ENCODE peak calls at places on chromosomes 3 and 15, in four cellular contexts. One of them, this sample, is unnamed.

GRCh38 chr3:74631771-74632170 is 17.3 kb upstream of the CNTN3 start:
- DNase-seq in GM12878: no peak
- DNase-seq in HL-60: no peak
- DNase-seq in K562: no peak
- DNase-seq in this sample: no peak

GRCh38 chr3:116777181-116777840 is 67.7 kb downstream of the TUSC7 start:
- DNase-seq in GM12878: no peak
- DNase-seq in HL-60: no peak
- DNase-seq in K562: no peak
- DNase-seq in this sample: no peak

GRCh38 chr3:122498152-122498551 is 16.6 kb downstream of the KPNA1 start:
- DNase-seq in GM12878: no peak
- DNase-seq in HL-60: no peak
- DNase-seq in K562: no peak
- DNase-seq in this sample: no peak

GRCh38 chr3:139655880-139656279 is 21.9 kb downstream of the NMNAT3 start:
- DNase-seq in GM12878: no peak
- DNase-seq in HL-60: no peak
- DNase-seq in K562: no peak
- DNase-seq in this sample: no peak

GRCh38 chr3:161153480-161153879 is 48.3 kb upstream of the B3GALNT1 start:
- DNase-seq in GM12878: no peak
- DNase-seq in HL-60: no peak
- DNase-seq in K562: no peak
- DNase-seq in this sample: no peak

GRCh38 chr3:104787306-104787705 is 579.4 kb upstream of the ALCAM start:
- DNase-seq in GM12878: no peak
- DNase-seq in HL-60: no peak
- DNase-seq in K562: no peak
- DNase-seq in this sample: no peak

GRCh38 chr15:41495736-41496599 is 2.3 kb downstream of the ITPKA start:
- DNase-seq in GM12878: no peak
- DNase-seq in HL-60: no peak
- DNase-seq in K562: peak; percentile 65
- DNase-seq in this sample: no peak

GRCh38 chr3:55337641-55338174 is 149.4 kb downstream of the WNT5A start:
- DNase-seq in GM12878: no peak
- DNase-seq in HL-60: no peak
- DNase-seq in K562: no peak
- DNase-seq in this sample: no peak

GRCh38 chr15:90351479-90352108 is 490 bp upstream of the ZNF774 start:
- DNase-seq in GM12878: no peak
- DNase-seq in HL-60: no peak
- DNase-seq in K562: peak; percentile 21
- DNase-seq in this sample: no peak

GRCh38 chr3:3783155-3783554 is 16.1 kb upstream of the LRRN1 start:
- DNase-seq in GM12878: no peak
- DNase-seq in HL-60: no peak
- DNase-seq in K562: no peak
- DNase-seq in this sample: no peak

GRCh38 chr15:96851613-96852012 is 521.1 kb downstream of the NR2F2 start:
- DNase-seq in GM12878: no peak
- DNase-seq in HL-60: no peak
- DNase-seq in K562: no peak
- DNase-seq in this sample: no peak

GRCh38 chr3:159669024-159669476 is 319.6 kb upstream of the IL12A start:
- DNase-seq in GM12878: no peak
- DNase-seq in HL-60: no peak
- DNase-seq in K562: no peak
- DNase-seq in this sample: no peak

GRCh38 chr15:77059761-77060345 is 11.1 kb downstream of the TSPAN3 start:
- DNase-seq in GM12878: peak; percentile 34
- DNase-seq in HL-60: no peak
- DNase-seq in K562: no peak
- DNase-seq in this sample: no peak

GRCh38 chr3:47017504-47018268 is 38.2 kb downstream of the NBEAL2 start:
- DNase-seq in GM12878: no peak
- DNase-seq in HL-60: no peak
- DNase-seq in K562: no peak
- DNase-seq in this sample: no peak

GRCh38 chr15:61780278-61780677 is 280.0 kb downstream of the VPS13C start:
- DNase-seq in GM12878: no peak
- DNase-seq in HL-60: no peak
- DNase-seq in K562: no peak
- DNase-seq in this sample: no peak

GRCh38 chr15:67543348-67543718 is 830 bp downstream of the MAP2K5 start:
- DNase-seq in GM12878: no peak
- DNase-seq in HL-60: no peak
- DNase-seq in K562: no peak
- DNase-seq in this sample: no peak

GRCh38 chr3:143998266-143998665 is 26.6 kb downstream of the DIPK2A start:
- DNase-seq in GM12878: no peak
- DNase-seq in HL-60: peak; percentile 72
- DNase-seq in K562: no peak
- DNase-seq in this sample: no peak

GRCh38 chr3:58062469-58062868 is 54.2 kb downstream of the FLNB start:
- DNase-seq in GM12878: no peak
- DNase-seq in HL-60: no peak
- DNase-seq in K562: no peak
- DNase-seq in this sample: no peak

GRCh38 chr3:59074764-59075163 is 24.9 kb upstream of the CFAP20DC start:
- DNase-seq in GM12878: no peak
- DNase-seq in HL-60: no peak
- DNase-seq in K562: no peak
- DNase-seq in this sample: no peak

GRCh38 chr15:88704791-88705768 is 66.3 kb downstream of the ISG20 start:
- DNase-seq in GM12878: no peak
- DNase-seq in HL-60: no peak
- DNase-seq in K562: no peak
- DNase-seq in this sample: no peak

GRCh38 chr3:85077018-85077417 is 118.2 kb downstream of the CADM2 start:
- DNase-seq in GM12878: no peak
- DNase-seq in HL-60: no peak
- DNase-seq in K562: no peak
- DNase-seq in this sample: no peak

GRCh38 chr3:19146685-19147650 is 1.3 kb upstream of the KCNH8 start:
- DNase-seq in GM12878: no peak
- DNase-seq in HL-60: peak; percentile 6
- DNase-seq in K562: peak; percentile 60
- DNase-seq in this sample: peak; percentile 42

GRCh38 chr3:151460774-151461450 is at the start of gene IGSF10:
- DNase-seq in GM12878: no peak
- DNase-seq in HL-60: no peak
- DNase-seq in K562: no peak
- DNase-seq in this sample: no peak

GRCh38 chr3:111636506-111636905 is 41.4 kb upstream of the ZBED2 start:
- DNase-seq in GM12878: no peak
- DNase-seq in HL-60: no peak
- DNase-seq in K562: no peak
- DNase-seq in this sample: no peak

GRCh38 chr15:67941643-67942315 is 101.9 kb upstream of the RNU6-1 start:
- DNase-seq in GM12878: no peak
- DNase-seq in HL-60: no peak
- DNase-seq in K562: no peak
- DNase-seq in this sample: no peak

GRCh38 chr15:99153026-99153535 is 48.2 kb downstream of the SYNM start:
- DNase-seq in GM12878: no peak
- DNase-seq in HL-60: no peak
- DNase-seq in K562: no peak
- DNase-seq in this sample: no peak

GRCh38 chr3:46659285-46659684 is 34.2 kb downstream of the ALS2CL start:
- DNase-seq in GM12878: no peak
- DNase-seq in HL-60: no peak
- DNase-seq in K562: peak; percentile 6
- DNase-seq in this sample: no peak

GRCh38 chr3:196951371-196951770 is 9.0 kb upstream of the NCBP2 start:
- DNase-seq in GM12878: no peak
- DNase-seq in HL-60: no peak
- DNase-seq in K562: no peak
- DNase-seq in this sample: no peak

GRCh38 chr15:92020765-92021164 is 167.3 kb downstream of the SLCO3A1 start:
- DNase-seq in GM12878: no peak
- DNase-seq in HL-60: no peak
- DNase-seq in K562: no peak
- DNase-seq in this sample: no peak

GRCh38 chr3:189267981-189268613 is 96.3 kb downstream of the TPRG1 start:
- DNase-seq in GM12878: no peak
- DNase-seq in HL-60: no peak
- DNase-seq in K562: no peak
- DNase-seq in this sample: no peak

GRCh38 chr3:151697496-151697895 is 36.2 kb upstream of the AADACL2 start:
- DNase-seq in GM12878: no peak
- DNase-seq in HL-60: no peak
- DNase-seq in K562: no peak
- DNase-seq in this sample: no peak

DNA sequence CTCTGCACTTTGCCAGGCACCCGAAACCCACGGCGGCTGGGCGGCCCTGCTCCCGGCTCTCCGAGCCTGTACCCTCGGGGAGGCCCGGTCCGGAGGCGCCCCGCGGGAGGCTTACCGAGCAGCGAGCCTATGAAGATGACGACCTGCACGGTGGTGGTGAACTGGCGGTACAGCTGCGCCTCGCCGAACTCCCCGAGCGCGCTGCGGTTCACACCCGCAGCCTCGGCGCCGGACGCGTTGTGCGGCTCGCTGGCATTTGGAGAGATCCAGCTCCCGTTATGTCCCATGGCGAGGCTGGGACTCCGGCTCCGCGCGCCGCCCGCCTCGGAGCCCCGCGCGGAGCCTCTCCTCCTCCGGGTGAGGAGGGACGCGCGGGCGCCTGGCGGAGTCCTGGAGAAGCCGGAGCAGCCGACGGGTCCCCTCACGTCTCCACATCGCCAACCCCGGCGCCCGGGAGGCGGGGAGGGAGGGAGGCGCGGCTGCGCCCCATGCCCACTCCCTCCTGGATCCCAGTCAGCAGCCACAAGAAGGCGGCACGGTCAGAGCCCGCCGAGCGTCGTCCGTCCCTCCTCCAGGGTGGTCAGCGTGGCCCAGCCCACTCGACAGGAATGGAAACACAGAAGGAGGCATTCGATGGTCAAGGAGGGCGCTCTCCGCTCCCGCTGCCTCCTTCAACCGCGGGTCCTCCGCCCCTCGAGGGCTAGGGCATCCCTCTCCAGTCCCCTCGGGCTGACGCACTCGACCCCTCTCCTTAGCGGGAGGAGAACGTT is at the start of gene GPR176:
- DNase-seq in GM12878: no peak
- DNase-seq in HL-60: no peak
- DNase-seq in K562: no peak
- DNase-seq in this sample: peak; percentile 30
- TF ChIP-seq POLR2AphosphoS5 in GM12878: no peak
- TF ChIP-seq POLR2AphosphoS5 in HL-60: no peak
- TF ChIP-seq POLR2AphosphoS5 in K562: no peak
- TF ChIP-seq POLR2AphosphoS5 in this sample: no peak

GRCh38 chr3:141115752-141116541 is 64.8 kb downstream of the SPSB4 start:
- DNase-seq in GM12878: no peak
- DNase-seq in HL-60: no peak
- DNase-seq in K562: no peak
- DNase-seq in this sample: no peak

GRCh38 chr3:141116791-141117190 is 65.6 kb downstream of the SPSB4 start:
- DNase-seq in GM12878: no peak
- DNase-seq in HL-60: no peak
- DNase-seq in K562: no peak
- DNase-seq in this sample: no peak

GRCh38 chr3:141112686-141113255 is 61.6 kb downstream of the SPSB4 start:
- DNase-seq in GM12878: no peak
- DNase-seq in HL-60: no peak
- DNase-seq in K562: no peak
- DNase-seq in this sample: no peak

GRCh38 chr3:141114179-141114745 is 63.1 kb downstream of the SPSB4 start:
- DNase-seq in GM12878: no peak
- DNase-seq in HL-60: no peak
- DNase-seq in K562: no peak
- DNase-seq in this sample: no peak

DNA sequence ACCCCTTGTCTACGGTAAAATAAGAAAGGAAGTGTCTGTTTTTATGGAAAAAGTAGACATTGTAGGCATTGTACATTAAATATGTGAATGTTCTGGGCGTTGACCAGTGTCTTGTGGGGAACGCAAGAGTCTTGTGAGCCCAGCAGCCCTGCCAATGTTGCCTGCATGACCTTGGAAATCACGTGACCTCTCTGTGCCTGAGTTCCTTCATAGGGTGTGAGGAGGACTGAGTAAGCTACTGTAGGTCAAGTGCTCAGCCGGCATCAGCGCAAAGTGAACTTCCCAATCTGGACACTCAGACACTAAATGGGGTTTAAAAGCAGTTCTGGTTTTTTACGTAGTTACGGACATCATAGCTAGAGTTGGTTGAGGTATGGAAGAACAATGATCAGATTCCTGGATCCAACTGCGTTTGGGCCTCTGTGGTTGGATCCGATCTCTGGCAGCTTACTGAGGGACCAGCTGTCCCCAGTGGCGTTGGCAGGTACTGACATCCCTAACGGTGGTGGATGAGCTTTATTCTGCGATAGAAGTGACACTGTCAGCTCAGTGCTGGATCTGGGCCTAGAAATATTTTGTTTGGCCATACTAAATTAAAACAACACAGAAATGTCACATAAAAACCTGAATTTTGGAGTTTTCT is 63.8 kb downstream of the SPSB4 start:
- DNase-seq in GM12878: no peak
- DNase-seq in HL-60: no peak
- DNase-seq in K562: peak; percentile 50
- DNase-seq in this sample: peak; percentile 19
- TF ChIP-seq SPI1 in GM12878: no peak
- TF ChIP-seq SPI1 in HL-60: no peak
- TF ChIP-seq SPI1 in K562: no peak
- TF ChIP-seq SPI1 in this sample: no peak

DNA sequence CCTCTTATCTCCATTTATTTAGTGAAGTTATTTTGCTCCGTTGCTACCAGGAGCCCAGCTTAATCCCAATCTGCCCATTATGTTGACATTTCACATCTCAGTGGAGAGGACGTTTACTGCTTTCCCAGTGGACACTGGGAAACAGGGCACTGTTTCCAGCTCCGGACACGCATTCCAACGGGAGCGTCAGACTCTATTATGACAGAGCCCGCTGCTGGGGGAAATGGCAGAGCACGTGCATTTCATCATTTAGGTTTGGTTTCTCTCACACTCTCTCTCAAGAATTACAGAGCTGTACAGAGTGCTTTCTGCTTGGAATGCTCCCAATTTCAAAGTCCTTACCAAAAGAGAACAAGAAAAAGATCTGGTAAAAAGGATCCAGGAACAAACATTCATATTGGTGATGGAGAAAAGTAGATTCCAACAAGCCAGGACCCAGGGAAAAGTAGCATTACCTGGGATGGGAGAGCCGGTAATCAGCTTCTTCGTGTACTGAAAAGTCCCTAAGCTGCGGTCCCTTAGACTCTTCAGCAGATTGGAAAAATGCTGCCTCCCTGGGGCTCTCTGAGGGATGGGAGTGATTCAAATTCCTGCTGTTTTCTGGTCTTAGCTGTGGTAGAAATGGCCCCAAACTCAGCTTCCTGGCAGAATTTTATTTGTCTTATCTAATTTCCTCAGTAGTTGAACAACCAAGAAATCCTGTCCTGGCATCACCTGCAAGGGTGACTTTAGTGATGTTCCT is 136.0 kb upstream of the THBS1 start:
- DNase-seq in GM12878: no peak
- DNase-seq in HL-60: no peak
- DNase-seq in K562: no peak
- DNase-seq in this sample: no peak
- TF ChIP-seq POLR2AphosphoS5 in GM12878: no peak
- TF ChIP-seq POLR2AphosphoS5 in HL-60: no peak
- TF ChIP-seq POLR2AphosphoS5 in K562: no peak
- TF ChIP-seq POLR2AphosphoS5 in this sample: no peak

GRCh38 chr3:10992017-10992945 is at the start of gene SLC6A1:
- DNase-seq in GM12878: no peak
- DNase-seq in HL-60: no peak
- DNase-seq in K562: peak; percentile 49
- DNase-seq in this sample: no peak
- TF ChIP-seq SPI1 in GM12878: no peak
- TF ChIP-seq SPI1 in HL-60: no peak
- TF ChIP-seq SPI1 in K562: no peak
- TF ChIP-seq SPI1 in this sample: no peak